ENCODE peak calls at places on chromosomes 4 and X, in six cellular contexts. One of them, this sample, is unnamed.

GRCh38 chr4:3649491-3649890 is 116.7 kb upstream of the ADRA2C start:
- DNase-seq in left ventricle myocardium superior: no peak
- DNase-seq in heart right ventricle: no peak
- DNase-seq in NCI-H1694 treated with DMSO at 0.1 percent for 48 hours: no peak
- DNase-seq in activated CD8-positive, alpha-beta memory T cell treated with anti-CD3 and anti-CD28 coated beads for 1 hour: no peak
- DNase-seq in cortex of kidney: no peak
- DNase-seq in this sample: no peak

GRCh38 chr4:156321203-156321602 is 367.5 kb upstream of the CTSO start:
- DNase-seq in left ventricle myocardium superior: no peak
- DNase-seq in heart right ventricle: no peak
- DNase-seq in NCI-H1694 treated with DMSO at 0.1 percent for 48 hours: no peak
- DNase-seq in activated CD8-positive, alpha-beta memory T cell treated with anti-CD3 and anti-CD28 coated beads for 1 hour: no peak
- DNase-seq in cortex of kidney: no peak
- DNase-seq in this sample: no peak

GRCh38 chr4:123621072-123621705 is 224.6 kb downstream of the SPRY1 start:
- DNase-seq in left ventricle myocardium superior: no peak
- DNase-seq in heart right ventricle: peak; percentile 11
- DNase-seq in NCI-H1694 treated with DMSO at 0.1 percent for 48 hours: no peak
- DNase-seq in activated CD8-positive, alpha-beta memory T cell treated with anti-CD3 and anti-CD28 coated beads for 1 hour: no peak
- DNase-seq in cortex of kidney: no peak
- DNase-seq in this sample: no peak

GRCh38 chr4:38612996-38613395 is 51.0 kb upstream of the KLF3 start:
- DNase-seq in left ventricle myocardium superior: no peak
- DNase-seq in heart right ventricle: no peak
- DNase-seq in NCI-H1694 treated with DMSO at 0.1 percent for 48 hours: no peak
- DNase-seq in activated CD8-positive, alpha-beta memory T cell treated with anti-CD3 and anti-CD28 coated beads for 1 hour: no peak
- DNase-seq in cortex of kidney: no peak
- DNase-seq in this sample: no peak

GRCh38 chr4:140754918-140755810 is 1.0 kb downstream of the TBC1D9 start:
- DNase-seq in left ventricle myocardium superior: no peak
- DNase-seq in heart right ventricle: no peak
- DNase-seq in NCI-H1694 treated with DMSO at 0.1 percent for 48 hours: peak; percentile 30
- DNase-seq in activated CD8-positive, alpha-beta memory T cell treated with anti-CD3 and anti-CD28 coated beads for 1 hour: no peak
- DNase-seq in cortex of kidney: no peak
- DNase-seq in this sample: no peak

GRCh38 chr4:124278477-124278876 is 434.1 kb downstream of the ANKRD50 start:
- DNase-seq in left ventricle myocardium superior: no peak
- DNase-seq in heart right ventricle: no peak
- DNase-seq in NCI-H1694 treated with DMSO at 0.1 percent for 48 hours: no peak
- DNase-seq in activated CD8-positive, alpha-beta memory T cell treated with anti-CD3 and anti-CD28 coated beads for 1 hour: no peak
- DNase-seq in cortex of kidney: no peak
- DNase-seq in this sample: no peak

GRCh38 chr4:86892639-86892965 is 380 bp upstream of the C4orf36 start:
- DNase-seq in left ventricle myocardium superior: no peak
- DNase-seq in heart right ventricle: no peak
- DNase-seq in NCI-H1694 treated with DMSO at 0.1 percent for 48 hours: peak; percentile 43
- DNase-seq in activated CD8-positive, alpha-beta memory T cell treated with anti-CD3 and anti-CD28 coated beads for 1 hour: no peak
- DNase-seq in cortex of kidney: no peak
- DNase-seq in this sample: no peak

GRCh38 chr4:10535900-10536299 is 78.7 kb upstream of the ZNF518B start:
- DNase-seq in left ventricle myocardium superior: no peak
- DNase-seq in heart right ventricle: no peak
- DNase-seq in NCI-H1694 treated with DMSO at 0.1 percent for 48 hours: no peak
- DNase-seq in activated CD8-positive, alpha-beta memory T cell treated with anti-CD3 and anti-CD28 coated beads for 1 hour: no peak
- DNase-seq in cortex of kidney: no peak
- DNase-seq in this sample: no peak

GRCh38 chr4:84499065-84499982 is at the start of gene NKX6-1:
- DNase-seq in left ventricle myocardium superior: peak; percentile 72
- DNase-seq in heart right ventricle: peak; percentile 20
- DNase-seq in NCI-H1694 treated with DMSO at 0.1 percent for 48 hours: peak; percentile 79
- DNase-seq in activated CD8-positive, alpha-beta memory T cell treated with anti-CD3 and anti-CD28 coated beads for 1 hour: no peak
- DNase-seq in cortex of kidney: no peak
- DNase-seq in this sample: no peak

GRCh38 chr4:20591571-20592455 is 108.4 kb upstream of the PACRGL start:
- DNase-seq in left ventricle myocardium superior: no peak
- DNase-seq in heart right ventricle: no peak
- DNase-seq in NCI-H1694 treated with DMSO at 0.1 percent for 48 hours: no peak
- DNase-seq in activated CD8-positive, alpha-beta memory T cell treated with anti-CD3 and anti-CD28 coated beads for 1 hour: no peak
- DNase-seq in cortex of kidney: no peak
- DNase-seq in this sample: no peak

GRCh38 chr4:31041385-31041784 is 321.2 kb downstream of the PCDH7 start:
- DNase-seq in left ventricle myocardium superior: no peak
- DNase-seq in heart right ventricle: no peak
- DNase-seq in NCI-H1694 treated with DMSO at 0.1 percent for 48 hours: no peak
- DNase-seq in activated CD8-positive, alpha-beta memory T cell treated with anti-CD3 and anti-CD28 coated beads for 1 hour: no peak
- DNase-seq in cortex of kidney: no peak
- DNase-seq in this sample: no peak

GRCh38 chrX:119708936-119709335 is 16.0 kb upstream of the SEPTIN6 start:
- DNase-seq in left ventricle myocardium superior: no peak
- DNase-seq in heart right ventricle: no peak
- DNase-seq in NCI-H1694 treated with DMSO at 0.1 percent for 48 hours: no peak
- DNase-seq in activated CD8-positive, alpha-beta memory T cell treated with anti-CD3 and anti-CD28 coated beads for 1 hour: no peak
- DNase-seq in cortex of kidney: no peak
- DNase-seq in this sample: no peak

GRCh38 chr4:81427605-81427922 is 44.1 kb downstream of the RASGEF1B start:
- DNase-seq in left ventricle myocardium superior: no peak
- DNase-seq in heart right ventricle: no peak
- DNase-seq in NCI-H1694 treated with DMSO at 0.1 percent for 48 hours: no peak
- DNase-seq in activated CD8-positive, alpha-beta memory T cell treated with anti-CD3 and anti-CD28 coated beads for 1 hour: no peak
- DNase-seq in cortex of kidney: no peak
- DNase-seq in this sample: no peak

GRCh38 chr4:140756292-140757219 is at the start of gene TBC1D9:
- DNase-seq in left ventricle myocardium superior: peak; percentile 88
- DNase-seq in heart right ventricle: peak; percentile 93
- DNase-seq in NCI-H1694 treated with DMSO at 0.1 percent for 48 hours: peak; percentile 77
- DNase-seq in activated CD8-positive, alpha-beta memory T cell treated with anti-CD3 and anti-CD28 coated beads for 1 hour: no peak
- DNase-seq in cortex of kidney: peak; percentile 15
- DNase-seq in this sample: no peak

GRCh38 chrX:150934453-150934852 is 36.0 kb upstream of the CD99L2 start:
- DNase-seq in left ventricle myocardium superior: no peak
- DNase-seq in heart right ventricle: peak; percentile 2
- DNase-seq in NCI-H1694 treated with DMSO at 0.1 percent for 48 hours: no peak
- DNase-seq in activated CD8-positive, alpha-beta memory T cell treated with anti-CD3 and anti-CD28 coated beads for 1 hour: no peak
- DNase-seq in cortex of kidney: no peak
- DNase-seq in this sample: no peak

GRCh38 chr4:54660145-54660535 is 2.4 kb downstream of the KIT start:
- DNase-seq in left ventricle myocardium superior: no peak
- DNase-seq in heart right ventricle: no peak
- DNase-seq in NCI-H1694 treated with DMSO at 0.1 percent for 48 hours: no peak
- DNase-seq in activated CD8-positive, alpha-beta memory T cell treated with anti-CD3 and anti-CD28 coated beads for 1 hour: no peak
- DNase-seq in cortex of kidney: no peak
- DNase-seq in this sample: no peak

GRCh38 chr4:172675232-172675631 is 493.4 kb upstream of the GALNT7 start:
- DNase-seq in left ventricle myocardium superior: no peak
- DNase-seq in heart right ventricle: no peak
- DNase-seq in NCI-H1694 treated with DMSO at 0.1 percent for 48 hours: no peak
- DNase-seq in activated CD8-positive, alpha-beta memory T cell treated with anti-CD3 and anti-CD28 coated beads for 1 hour: no peak
- DNase-seq in cortex of kidney: no peak
- DNase-seq in this sample: no peak

GRCh38 chr4:176441594-176441993 is 121.8 kb downstream of the SPCS3 start:
- DNase-seq in left ventricle myocardium superior: no peak
- DNase-seq in heart right ventricle: no peak
- DNase-seq in NCI-H1694 treated with DMSO at 0.1 percent for 48 hours: no peak
- DNase-seq in activated CD8-positive, alpha-beta memory T cell treated with anti-CD3 and anti-CD28 coated beads for 1 hour: no peak
- DNase-seq in cortex of kidney: no peak
- DNase-seq in this sample: no peak

GRCh38 chrX:100410083-100410590 is at the start of gene PCDH19:
- DNase-seq in left ventricle myocardium superior: peak; percentile 72
- DNase-seq in heart right ventricle: peak; percentile 42
- DNase-seq in NCI-H1694 treated with DMSO at 0.1 percent for 48 hours: peak; percentile 16
- DNase-seq in activated CD8-positive, alpha-beta memory T cell treated with anti-CD3 and anti-CD28 coated beads for 1 hour: no peak
- DNase-seq in cortex of kidney: no peak
- DNase-seq in this sample: peak; percentile 2

GRCh38 chr4:137417676-137418075 is 114.6 kb downstream of the PCDH18 start:
- DNase-seq in left ventricle myocardium superior: no peak
- DNase-seq in heart right ventricle: no peak
- DNase-seq in NCI-H1694 treated with DMSO at 0.1 percent for 48 hours: no peak
- DNase-seq in activated CD8-positive, alpha-beta memory T cell treated with anti-CD3 and anti-CD28 coated beads for 1 hour: no peak
- DNase-seq in cortex of kidney: no peak
- DNase-seq in this sample: no peak

GRCh38 chr4:150219841-150220240 is 141.6 kb downstream of the DCLK2 start:
- DNase-seq in left ventricle myocardium superior: no peak
- DNase-seq in heart right ventricle: no peak
- DNase-seq in NCI-H1694 treated with DMSO at 0.1 percent for 48 hours: no peak
- DNase-seq in activated CD8-positive, alpha-beta memory T cell treated with anti-CD3 and anti-CD28 coated beads for 1 hour: no peak
- DNase-seq in cortex of kidney: no peak
- DNase-seq in this sample: no peak

GRCh38 chr4:88533088-88533790 is 9.7 kb upstream of the PYURF start:
- DNase-seq in left ventricle myocardium superior: no peak
- DNase-seq in heart right ventricle: no peak
- DNase-seq in NCI-H1694 treated with DMSO at 0.1 percent for 48 hours: no peak
- DNase-seq in activated CD8-positive, alpha-beta memory T cell treated with anti-CD3 and anti-CD28 coated beads for 1 hour: no peak
- DNase-seq in cortex of kidney: no peak
- DNase-seq in this sample: no peak

GRCh38 chr4:53346920-53347852 is 18.7 kb downstream of the SCFD2 start:
- DNase-seq in left ventricle myocardium superior: no peak
- DNase-seq in heart right ventricle: peak; percentile 32
- DNase-seq in NCI-H1694 treated with DMSO at 0.1 percent for 48 hours: no peak
- DNase-seq in activated CD8-positive, alpha-beta memory T cell treated with anti-CD3 and anti-CD28 coated beads for 1 hour: no peak
- DNase-seq in cortex of kidney: no peak
- DNase-seq in this sample: no peak

GRCh38 chr4:85496933-85497332 is 22.0 kb downstream of the ARHGAP24 start:
- DNase-seq in left ventricle myocardium superior: no peak
- DNase-seq in heart right ventricle: no peak
- DNase-seq in NCI-H1694 treated with DMSO at 0.1 percent for 48 hours: no peak
- DNase-seq in activated CD8-positive, alpha-beta memory T cell treated with anti-CD3 and anti-CD28 coated beads for 1 hour: no peak
- DNase-seq in cortex of kidney: no peak
- DNase-seq in this sample: no peak

GRCh38 chr4:106366026-106366425 is 2.6 kb downstream of the GIMD1 start:
- DNase-seq in left ventricle myocardium superior: no peak
- DNase-seq in heart right ventricle: no peak
- DNase-seq in NCI-H1694 treated with DMSO at 0.1 percent for 48 hours: no peak
- DNase-seq in activated CD8-positive, alpha-beta memory T cell treated with anti-CD3 and anti-CD28 coated beads for 1 hour: no peak
- DNase-seq in cortex of kidney: no peak
- DNase-seq in this sample: no peak

GRCh38 chr4:87108142-87108546 is 112.3 kb downstream of the KLHL8 start:
- DNase-seq in left ventricle myocardium superior: no peak
- DNase-seq in heart right ventricle: peak; percentile 49
- DNase-seq in NCI-H1694 treated with DMSO at 0.1 percent for 48 hours: no peak
- DNase-seq in activated CD8-positive, alpha-beta memory T cell treated with anti-CD3 and anti-CD28 coated beads for 1 hour: no peak
- DNase-seq in cortex of kidney: no peak
- DNase-seq in this sample: no peak

GRCh38 chr4:7857238-7857701 is 82.4 kb downstream of the AFAP1 start:
- DNase-seq in left ventricle myocardium superior: peak; percentile 70
- DNase-seq in heart right ventricle: peak; percentile 49
- DNase-seq in NCI-H1694 treated with DMSO at 0.1 percent for 48 hours: no peak
- DNase-seq in activated CD8-positive, alpha-beta memory T cell treated with anti-CD3 and anti-CD28 coated beads for 1 hour: no peak
- DNase-seq in cortex of kidney: no peak
- DNase-seq in this sample: no peak

GRCh38 chr4:145920205-145920604 is 18.4 kb downstream of the ZNF827 start:
- DNase-seq in left ventricle myocardium superior: no peak
- DNase-seq in heart right ventricle: no peak
- DNase-seq in NCI-H1694 treated with DMSO at 0.1 percent for 48 hours: no peak
- DNase-seq in activated CD8-positive, alpha-beta memory T cell treated with anti-CD3 and anti-CD28 coated beads for 1 hour: no peak
- DNase-seq in cortex of kidney: no peak
- DNase-seq in this sample: no peak

GRCh38 chr4:157172011-157172410 is 48.5 kb upstream of the GRIA2 start:
- DNase-seq in left ventricle myocardium superior: no peak
- DNase-seq in heart right ventricle: no peak
- DNase-seq in NCI-H1694 treated with DMSO at 0.1 percent for 48 hours: peak; percentile 5
- DNase-seq in activated CD8-positive, alpha-beta memory T cell treated with anti-CD3 and anti-CD28 coated beads for 1 hour: no peak
- DNase-seq in cortex of kidney: no peak
- DNase-seq in this sample: no peak

GRCh38 chr4:15677507-15677988 is 4.1 kb upstream of the FAM200B start:
- DNase-seq in left ventricle myocardium superior: no peak
- DNase-seq in heart right ventricle: no peak
- DNase-seq in NCI-H1694 treated with DMSO at 0.1 percent for 48 hours: no peak
- DNase-seq in activated CD8-positive, alpha-beta memory T cell treated with anti-CD3 and anti-CD28 coated beads for 1 hour: no peak
- DNase-seq in cortex of kidney: no peak
- DNase-seq in this sample: no peak

GRCh38 chr4:153929651-153930050 is 140.8 kb upstream of the SFRP2 start:
- DNase-seq in left ventricle myocardium superior: no peak
- DNase-seq in heart right ventricle: no peak
- DNase-seq in NCI-H1694 treated with DMSO at 0.1 percent for 48 hours: no peak
- DNase-seq in activated CD8-positive, alpha-beta memory T cell treated with anti-CD3 and anti-CD28 coated beads for 1 hour: no peak
- DNase-seq in cortex of kidney: no peak
- DNase-seq in this sample: no peak

GRCh38 chr4:89897867-89898266 is 3.2 kb downstream of the MMRN1 start:
- DNase-seq in left ventricle myocardium superior: no peak
- DNase-seq in heart right ventricle: no peak
- DNase-seq in NCI-H1694 treated with DMSO at 0.1 percent for 48 hours: no peak
- DNase-seq in activated CD8-positive, alpha-beta memory T cell treated with anti-CD3 and anti-CD28 coated beads for 1 hour: no peak
- DNase-seq in cortex of kidney: no peak
- DNase-seq in this sample: no peak

GRCh38 chr4:184575306-184575705 is 73.9 kb downstream of the CASP3 start:
- DNase-seq in left ventricle myocardium superior: no peak
- DNase-seq in heart right ventricle: no peak
- DNase-seq in NCI-H1694 treated with DMSO at 0.1 percent for 48 hours: no peak
- DNase-seq in activated CD8-positive, alpha-beta memory T cell treated with anti-CD3 and anti-CD28 coated beads for 1 hour: no peak
- DNase-seq in cortex of kidney: no peak
- DNase-seq in this sample: no peak

GRCh38 chr4:119977546-119977945 is 89.1 kb downstream of the MAD2L1 start:
- DNase-seq in left ventricle myocardium superior: no peak
- DNase-seq in heart right ventricle: no peak
- DNase-seq in NCI-H1694 treated with DMSO at 0.1 percent for 48 hours: no peak
- DNase-seq in activated CD8-positive, alpha-beta memory T cell treated with anti-CD3 and anti-CD28 coated beads for 1 hour: no peak
- DNase-seq in cortex of kidney: no peak
- DNase-seq in this sample: no peak

GRCh38 chrX:30653415-30654131 is at the start of gene GK:
- DNase-seq in left ventricle myocardium superior: peak; percentile 34
- DNase-seq in heart right ventricle: peak; percentile 3
- DNase-seq in NCI-H1694 treated with DMSO at 0.1 percent for 48 hours: no peak
- DNase-seq in activated CD8-positive, alpha-beta memory T cell treated with anti-CD3 and anti-CD28 coated beads for 1 hour: no peak
- DNase-seq in cortex of kidney: no peak
- DNase-seq in this sample: peak; percentile 23

GRCh38 chr4:157992038-157992706 is 180.7 kb downstream of the GASK1B start:
- DNase-seq in left ventricle myocardium superior: no peak
- DNase-seq in heart right ventricle: peak; percentile 87
- DNase-seq in NCI-H1694 treated with DMSO at 0.1 percent for 48 hours: peak; percentile 35
- DNase-seq in activated CD8-positive, alpha-beta memory T cell treated with anti-CD3 and anti-CD28 coated beads for 1 hour: no peak
- DNase-seq in cortex of kidney: no peak
- DNase-seq in this sample: peak; percentile 32

GRCh38 chr4:87853891-87854290 is 21.1 kb downstream of the MEPE start:
- DNase-seq in left ventricle myocardium superior: no peak
- DNase-seq in heart right ventricle: no peak
- DNase-seq in NCI-H1694 treated with DMSO at 0.1 percent for 48 hours: no peak
- DNase-seq in activated CD8-positive, alpha-beta memory T cell treated with anti-CD3 and anti-CD28 coated beads for 1 hour: no peak
- DNase-seq in cortex of kidney: no peak
- DNase-seq in this sample: no peak

GRCh38 chr4:106495498-106495897 is 126.9 kb upstream of the GIMD1 start:
- DNase-seq in left ventricle myocardium superior: no peak
- DNase-seq in heart right ventricle: no peak
- DNase-seq in NCI-H1694 treated with DMSO at 0.1 percent for 48 hours: no peak
- DNase-seq in activated CD8-positive, alpha-beta memory T cell treated with anti-CD3 and anti-CD28 coated beads for 1 hour: no peak
- DNase-seq in cortex of kidney: no peak
- DNase-seq in this sample: no peak

GRCh38 chr4:125624951-125625350 is 310.2 kb downstream of the FAT4 start:
- DNase-seq in left ventricle myocardium superior: no peak
- DNase-seq in heart right ventricle: no peak
- DNase-seq in NCI-H1694 treated with DMSO at 0.1 percent for 48 hours: no peak
- DNase-seq in activated CD8-positive, alpha-beta memory T cell treated with anti-CD3 and anti-CD28 coated beads for 1 hour: no peak
- DNase-seq in cortex of kidney: no peak
- DNase-seq in this sample: no peak

GRCh38 chrX:331145-331771 is 12.7 kb upstream of the GTPBP6 start:
- DNase-seq in left ventricle myocardium superior: peak; percentile 58
- DNase-seq in heart right ventricle: no peak
- DNase-seq in NCI-H1694 treated with DMSO at 0.1 percent for 48 hours: no peak
- DNase-seq in activated CD8-positive, alpha-beta memory T cell treated with anti-CD3 and anti-CD28 coated beads for 1 hour: no peak
- DNase-seq in cortex of kidney: no peak
- DNase-seq in this sample: no peak